ENCODE peak calls at places on chromosomes 6 and 20, in nine cellular contexts. O is tibial artery, M is cardiac muscle cell, I is fibroblast of mammary gland, S is psoas muscle, A is cardiac fibroblast, F is neural progenitor cell, C is mucosa of descending colon, K is lower lobe of right lung. D is an unnamed sample.

GRCh38 chr20:10565191-10565921 is 108.4 kb downstream of the JAG1 start:
- DNase-seq in O (no peak), M (peak; percentile 60), I (peak; percentile 93), S (peak; percentile 24), A (peak; percentile 91), F (no peak), C (no peak), K (no peak), D (peak; percentile 94)

GRCh38 chr6:16157909-16158308 is 29.0 kb downstream of the MYLIP start:
- DNase-seq in O (no peak), M (peak; percentile 83), I (no peak), S (no peak), A (no peak), F (peak; percentile 72), C (no peak), K (no peak), D (no peak)

GRCh38 chr6:6002005-6002808 is 4.5 kb downstream of the NRN1 start:
- DNase-seq in O (no peak), M (peak; percentile 35), I (no peak), S (no peak), A (no peak), F (peak; percentile 68), C (no peak), K (no peak), D (no peak)

GRCh38 chr20:35274172-35275092 is 3.5 kb downstream of the MMP24OS start:
- DNase-seq in O (no peak), M (no peak), I (no peak), S (no peak), A (no peak), F (no peak), C (no peak), K (no peak), D (no peak)

GRCh38 chr6:29845405-29846006 is 17.9 kb downstream of the HLA-G start:
- DNase-seq in O (no peak), M (no peak), I (no peak), S (no peak), A (no peak), F (no peak), C (peak; percentile 51), K (no peak), D (no peak)

GRCh38 chr6:151389640-151390275 is 1.6 kb downstream of the ZBTB2 start:
- DNase-seq in O (peak; percentile 83), M (peak; percentile 51), I (peak; percentile 81), S (peak; percentile 65), A (peak; percentile 79), F (peak; percentile 72), C (peak; percentile 76), K (peak; percentile 65), D (peak; percentile 80)

GRCh38 chr20:13995841-13996240 is 525 bp downstream of the MACROD2 start:
- DNase-seq in O (peak; percentile 68), M (peak; percentile 57), I (no peak), S (peak; percentile 32), A (no peak), F (peak; percentile 74), C (peak; percentile 65), K (peak; percentile 74), D (no peak)

GRCh38 chr6:24431045-24431451 is 28.3 kb downstream of the MRS2 start:
- DNase-seq in O (no peak), M (peak; percentile 54), I (peak; percentile 64), S (no peak), A (peak; percentile 66), F (peak; percentile 28), C (peak; percentile 49), K (no peak), D (peak; percentile 59)

GRCh38 chr6:2404211-2404929 is 159.0 kb upstream of the GMDS start:
- DNase-seq in O (no peak), M (no peak), I (no peak), S (no peak), A (no peak), F (no peak), C (no peak), K (no peak), D (no peak)

GRCh38 chr20:36543187-36544133 is 2.1 kb downstream of the MYL9 start:
- DNase-seq in O (peak; percentile 98), M (no peak), I (peak; percentile 93), S (peak; percentile 88), A (peak; percentile 80), F (no peak), C (peak; percentile 62), K (no peak), D (peak; percentile 82)

GRCh38 chr6:41427642-41428401 is 92.4 kb downstream of the NCR2 start:
- DNase-seq in O (peak; percentile 75), M (peak; percentile 68), I (no peak), S (peak; percentile 64), A (no peak), F (peak; percentile 67), C (peak; percentile 64), K (peak; percentile 68), D (no peak)

GRCh38 chr20:63751471-63752271 is 12.1 kb downstream of the SLC2A4RG start:
- DNase-seq in O (no peak), M (peak; percentile 24), I (no peak), S (no peak), A (no peak), F (no peak), C (no peak), K (no peak), D (no peak)

GRCh38 chr20:63750807-63751470 is 11.4 kb downstream of the SLC2A4RG start:
- DNase-seq in O (no peak), M (no peak), I (no peak), S (no peak), A (no peak), F (no peak), C (no peak), K (no peak), D (no peak)

GRCh38 chr20:63747622-63748355 is 8.2 kb downstream of the SLC2A4RG start:
- DNase-seq in O (no peak), M (no peak), I (no peak), S (no peak), A (no peak), F (no peak), C (no peak), K (no peak), D (no peak)

GRCh38 chr20:63748356-63749270 is 9.0 kb downstream of the SLC2A4RG start:
- DNase-seq in O (no peak), M (no peak), I (no peak), S (no peak), A (no peak), F (no peak), C (no peak), K (no peak), D (no peak)

DNA sequence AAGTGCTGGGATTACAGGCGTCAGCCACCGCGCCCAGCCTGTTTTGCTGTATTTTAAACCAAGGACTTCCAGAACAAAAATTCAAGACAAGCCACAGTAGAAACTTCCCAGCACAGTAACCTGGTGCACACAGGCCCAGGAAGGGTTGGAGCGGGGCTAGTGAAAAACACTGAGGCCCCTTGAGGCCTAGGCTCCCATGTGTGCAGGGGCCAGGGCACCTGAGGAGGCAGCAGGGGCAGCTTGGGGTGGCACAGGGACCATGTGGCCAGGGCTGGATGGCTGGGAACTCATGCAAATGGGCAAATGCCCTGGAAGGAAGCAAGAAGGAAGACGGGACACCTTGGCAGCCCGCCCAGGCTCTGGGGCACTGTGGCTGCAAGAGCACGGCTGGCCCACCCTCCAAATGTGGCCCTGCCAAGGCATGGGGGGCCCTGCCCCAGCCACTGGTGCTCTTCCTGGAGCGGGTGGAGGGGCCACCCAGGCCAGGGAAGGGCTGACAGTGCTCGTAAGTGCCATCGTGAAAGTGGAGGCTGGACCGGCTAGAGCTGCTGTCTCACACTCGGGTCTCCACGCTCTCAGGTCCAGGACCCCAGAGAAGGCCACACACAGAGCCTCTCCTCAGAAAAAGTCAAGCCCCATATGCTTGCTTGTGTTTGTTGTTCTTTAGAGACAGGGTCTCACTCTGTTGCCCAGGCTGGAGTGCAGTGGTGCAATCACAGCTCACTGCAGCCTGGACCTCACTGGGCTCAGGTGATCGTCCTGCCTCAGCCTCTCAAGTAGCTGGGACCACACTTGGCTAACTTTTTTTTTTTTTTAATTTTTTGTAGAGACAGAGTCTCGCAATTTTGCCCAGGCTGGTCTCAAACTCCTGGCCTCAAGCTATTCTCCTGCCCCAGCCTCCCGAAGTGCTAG is 10.3 kb downstream of the SLC2A4RG start:
- DNase-seq in O (no peak), M (no peak), I (no peak), S (no peak), A (no peak), F (no peak), C (no peak), K (no peak), D (no peak)
- H3K4me3 ChIP-seq in O (no peak overlapping the region), M (no peak overlapping the region), I (no peak overlapping the region), S (no peak overlapping the region), A (no peak overlapping the region), F (no peak overlapping the region), C (no peak overlapping the region), K (no peak overlapping the region), D (no peak overlapping the region)

DNA sequence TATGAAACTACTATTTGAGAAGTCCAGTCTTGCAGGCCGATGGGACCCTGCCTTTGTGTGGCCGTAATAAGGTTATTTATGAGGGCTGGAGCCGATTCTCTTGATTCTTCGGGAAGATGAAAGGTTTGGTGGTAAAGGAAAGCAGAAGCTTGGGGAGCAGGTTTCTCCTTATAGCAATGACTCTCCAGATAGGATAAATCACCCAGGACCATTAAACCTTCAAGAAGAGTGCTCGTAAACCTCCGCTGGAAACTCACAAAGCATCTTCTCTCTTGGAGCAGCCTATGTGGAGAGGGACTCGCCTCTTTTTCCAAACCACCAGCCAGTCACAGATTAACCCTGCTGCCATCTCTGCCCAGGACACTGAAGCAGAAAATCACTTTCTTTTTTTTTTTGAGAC is 69.6 kb upstream of the SALL4 start:
- DNase-seq in O (no peak), M (no peak), I (no peak), S (no peak), A (no peak), F (no peak), C (no peak), K (no peak), D (peak; percentile 68)
- TF ChIP-seq CTCF in O (no peak), M (no peak), I (no peak), S (no peak), A (no peak), F (no peak), C (no peak), K (no peak), D (no peak)

GRCh38 chr6:170279977-170280688 is 10.7 kb downstream of the DLL1 start:
- DNase-seq in O (no peak), M (peak; percentile 60), I (peak; percentile 60), S (peak; percentile 76), A (peak; percentile 32), F (no peak), C (peak; percentile 84), K (peak; percentile 87), D (peak; percentile 40)
- H3K4me3 ChIP-seq in O (peak overlapping the region; percentile 27), M (no peak overlapping the region), I (peak overlapping the region; percentile 43), S (peak overlapping the region; percentile 61), A (peak overlapping the region; percentile 43), F (no peak overlapping the region), C (no peak overlapping the region), K (peak overlapping the region; percentile 53), D (peak overlapping the region; percentile 50)

DNA sequence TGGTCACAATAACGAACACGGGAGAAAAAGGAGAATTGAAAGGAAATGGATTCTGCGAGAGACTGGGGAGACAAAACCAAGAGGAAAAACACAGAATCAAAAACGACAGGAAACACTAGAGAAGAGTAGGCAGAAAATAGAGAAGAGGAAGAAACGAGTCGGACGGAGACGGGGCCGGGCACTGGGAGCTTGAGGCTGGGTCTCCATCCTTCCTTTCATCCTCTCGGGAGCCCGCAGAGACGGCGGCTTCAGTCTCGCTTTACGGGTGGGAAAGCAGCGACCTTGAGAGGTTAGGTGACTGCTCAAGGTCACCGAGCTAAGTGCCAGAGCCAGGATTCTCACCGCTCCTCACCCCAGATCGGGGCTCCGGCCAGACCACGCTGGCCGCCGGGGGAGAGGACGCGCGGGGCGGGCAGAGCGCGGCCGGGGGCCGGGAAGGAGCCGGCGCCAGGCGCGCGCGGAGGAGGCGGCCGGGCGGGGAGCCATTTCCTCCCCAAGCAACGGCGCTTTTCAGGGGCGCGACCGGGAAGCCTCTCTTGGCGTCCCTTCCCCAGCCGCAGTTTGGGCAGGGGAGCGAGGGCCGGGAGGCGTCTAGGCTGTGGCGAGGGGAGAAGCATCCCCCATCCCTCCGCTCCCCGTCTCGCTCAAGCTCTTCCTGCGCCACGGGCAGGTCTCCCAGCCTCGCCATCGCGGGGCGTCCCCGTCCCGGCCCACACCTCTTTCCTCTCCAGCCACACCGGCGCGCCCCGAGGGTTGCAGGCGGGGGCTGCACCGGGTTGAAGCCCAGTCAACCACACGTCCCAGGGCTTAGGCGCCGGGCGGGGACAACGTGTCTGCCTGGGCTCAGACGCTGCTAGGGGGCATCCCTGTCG is 24.0 kb upstream of the MAP3K7 start:
- DNase-seq in O (no peak), M (peak; percentile 61), I (no peak), S (peak; percentile 35), A (peak; percentile 22), F (peak; percentile 66), C (no peak), K (peak; percentile 46), D (peak; percentile 14)
- TF ChIP-seq CTCF in O (no peak), M (no peak), I (no peak), S (no peak), A (no peak), F (peak; percentile 1), C (no peak), K (no peak), D (no peak)